ENCODE peak calls at places on chromosomes 2 and 18, in ten cellular contexts. W is transverse colon, P is thyroid gland, B is kidney, E is gastrocnemius medialis, I is astrocyte of the spinal cord, Q is AG04450, N is IMR-90, T is bronchial epithelial cell, Z is fibroblast of pulmonary artery. R is an unnamed sample.
A peak's percentile ranks its signal among the peaks of the same experiment; 100 is the strongest.

GRCh38 chr2:230877737-230878598 is 13.2 kb downstream of the ITM2C start:
- DNase-seq in W (peak; percentile 31), P (no peak), B (peak; percentile 59), E (no peak), I (no peak), Q (no peak), N (no peak), T (no peak), Z (no peak), R (peak; percentile 65)

GRCh38 chr2:217289153-217289908 is 429.5 kb upstream of the TNP1 start:
- DNase-seq in W (no peak), P (no peak), B (no peak), E (no peak), I (no peak), Q (no peak), N (peak; percentile 39), T (no peak), Z (no peak), R (no peak)

GRCh38 chr2:238894226-238894949 is 46.5 kb downstream of the TWIST2 start:
- DNase-seq in W (no peak), P (no peak), B (no peak), E (no peak), I (no peak), Q (no peak), N (no peak), T (no peak), Z (no peak), R (peak; percentile 86)

GRCh38 chr2:240567872-240568677 is at the start of gene RNPEPL1:
- DNase-seq in W (peak; percentile 62), P (peak; percentile 59), B (peak; percentile 85), E (peak; percentile 5), I (no peak), Q (no peak), N (no peak), T (peak; percentile 30), Z (no peak), R (peak; percentile 77)

GRCh38 chr2:234429265-234429664 is 67.6 kb downstream of the ARL4C start:
- DNase-seq in W (no peak), P (no peak), B (no peak), E (no peak), I (no peak), Q (no peak), N (no peak), T (no peak), Z (no peak), R (no peak)

GRCh38 chr2:75241696-75242095 is 42.4 kb upstream of the TACR1 start:
- DNase-seq in W (no peak), P (no peak), B (no peak), E (no peak), I (peak; percentile 7), Q (no peak), N (peak; percentile 43), T (peak; percentile 25), Z (peak; percentile 42), R (no peak)

GRCh38 chr2:154623819-154624218 is 74.7 kb upstream of the KCNJ3 start:
- DNase-seq in W (peak; percentile 20), P (peak; percentile 38), B (no peak), E (no peak), I (peak; percentile 52), Q (no peak), N (peak; percentile 0), T (peak; percentile 44), Z (peak; percentile 17), R (no peak)

GRCh38 chr2:14632133-14632936 is at the start of gene LRATD1:
- DNase-seq in W (peak; percentile 95), P (peak; percentile 92), B (peak; percentile 97), E (peak; percentile 47), I (peak; percentile 86), Q (peak; percentile 38), N (peak; percentile 55), T (peak; percentile 74), Z (peak; percentile 17), R (no peak)

GRCh38 chr2:42141687-42142475 is 27.3 kb upstream of the EML4 start:
- DNase-seq in W (peak; percentile 62), P (peak; percentile 80), B (peak; percentile 80), E (peak; percentile 31), I (peak; percentile 96), Q (peak; percentile 77), N (peak; percentile 93), T (peak; percentile 79), Z (peak; percentile 95), R (no peak)

GRCh38 chr2:146818122-146818521 is 1026.7 kb upstream of the ACVR2A start:
- DNase-seq in W (no peak), P (no peak), B (no peak), E (no peak), I (peak; percentile 36), Q (no peak), N (peak; percentile 5), T (peak; percentile 66), Z (peak; percentile 39), R (no peak)

GRCh38 chr18:62999392-62999791 is 284.1 kb downstream of the PHLPP1 start:
- DNase-seq in W (peak; percentile 40), P (peak; percentile 19), B (no peak), E (peak; percentile 67), I (peak; percentile 35), Q (no peak), N (peak; percentile 26), T (no peak), Z (peak; percentile 89), R (no peak)

GRCh38 chr2:190853659-190854386 is 26.8 kb upstream of the GLS start:
- DNase-seq in W (no peak), P (no peak), B (no peak), E (no peak), I (no peak), Q (no peak), N (no peak), T (no peak), Z (peak; percentile 45), R (no peak)

GRCh38 chr18:77815666-77816338 is 566.2 kb downstream of the GALR1 start:
- DNase-seq in W (no peak), P (no peak), B (no peak), E (no peak), I (no peak), Q (no peak), N (no peak), T (no peak), Z (no peak), R (no peak)

GRCh38 chr18:2948038-2948437 is 64.9 kb downstream of the LPIN2 start:
- DNase-seq in W (no peak), P (no peak), B (no peak), E (no peak), I (peak; percentile 66), Q (no peak), N (peak; percentile 58), T (peak; percentile 82), Z (peak; percentile 81), R (no peak)
- TF ChIP-seq CTCF in W (peak; percentile 32), P (peak; percentile 13), B (peak; percentile 33), E (peak; percentile 39), I (peak; percentile 50), Q (peak; percentile 56), N (peak; percentile 50), T (peak; percentile 33), Z (peak; percentile 54), R (peak; percentile 81)

GRCh38 chr18:24540896-24541295 is 80.5 kb downstream of the HRH4 start:
- DNase-seq in W (no peak), P (no peak), B (no peak), E (no peak), I (no peak), Q (no peak), N (no peak), T (no peak), Z (no peak), R (no peak)

GRCh38 chr18:24544949-24545348 is 84.5 kb downstream of the HRH4 start:
- DNase-seq in W (no peak), P (no peak), B (no peak), E (no peak), I (no peak), Q (no peak), N (no peak), T (no peak), Z (no peak), R (no peak)

GRCh38 chr18:24546304-24546703 is 85.9 kb downstream of the HRH4 start:
- DNase-seq in W (no peak), P (no peak), B (no peak), E (no peak), I (no peak), Q (no peak), N (no peak), T (peak; percentile 25), Z (peak; percentile 25), R (no peak)

GRCh38 chr18:24543408-24544140 is 83.1 kb downstream of the HRH4 start:
- DNase-seq in W (no peak), P (no peak), B (no peak), E (no peak), I (no peak), Q (no peak), N (no peak), T (no peak), Z (no peak), R (no peak)

DNA sequence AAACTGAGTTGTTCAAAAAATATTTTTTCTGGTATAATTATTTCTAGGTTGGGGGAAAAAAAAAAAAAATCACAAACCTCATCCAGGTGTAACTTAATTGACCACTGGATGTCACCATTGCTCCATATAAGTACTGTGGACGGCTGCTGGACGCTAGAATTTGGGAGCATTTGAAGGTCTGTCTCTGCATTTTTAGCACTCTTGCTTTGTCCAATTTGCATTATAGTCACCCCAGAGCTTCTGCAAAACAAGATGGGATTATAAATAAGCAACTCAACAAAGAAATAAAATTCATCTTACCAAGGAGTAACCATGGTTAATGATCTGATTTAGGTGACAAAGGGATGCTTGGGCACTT is 83.7 kb downstream of the HRH4 start:
- DNase-seq in W (no peak), P (peak; percentile 3), B (no peak), E (no peak), I (peak; percentile 5), Q (no peak), N (peak; percentile 40), T (peak; percentile 23), Z (peak; percentile 51), R (no peak)
- TF ChIP-seq CTCF in W (peak; percentile 41), P (peak; percentile 47), B (peak; percentile 37), E (peak; percentile 26), I (peak; percentile 28), Q (peak; percentile 34), N (peak; percentile 62), T (peak; percentile 36), Z (peak; percentile 36), R (peak; percentile 85)

DNA sequence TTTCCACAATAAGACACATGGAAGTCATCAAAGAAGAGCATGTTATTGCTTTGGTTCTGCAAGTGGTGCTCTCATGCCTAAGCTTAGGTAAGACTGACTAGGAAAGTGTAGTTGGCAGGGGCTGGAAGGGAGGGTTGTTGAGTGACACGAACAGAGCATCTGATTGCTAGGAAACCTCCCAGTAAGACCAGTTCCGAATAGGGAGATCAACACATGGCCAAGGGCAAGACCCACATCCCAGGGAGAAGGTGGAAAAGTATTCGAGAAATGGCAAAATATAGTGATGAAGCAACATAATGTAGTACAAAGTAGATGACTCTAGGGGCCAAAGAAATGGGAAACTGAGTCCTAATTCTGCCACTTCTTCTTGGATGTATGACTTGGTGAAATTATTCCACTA is 33.8 kb upstream of the FMNL2 start:
- DNase-seq in W (no peak), P (no peak), B (no peak), E (no peak), I (no peak), Q (no peak), N (no peak), T (no peak), Z (no peak), R (no peak)
- TF ChIP-seq CTCF in W (no peak), P (no peak), B (no peak), E (no peak), I (no peak), Q (no peak), N (no peak), T (no peak), Z (no peak), R (no peak)

GRCh38 chr2:129661942-129662341 is 317.5 kb upstream of the RAB6C start:
- DNase-seq in W (no peak), P (no peak), B (no peak), E (no peak), I (no peak), Q (no peak), N (no peak), T (no peak), Z (no peak), R (no peak)
- TF ChIP-seq CTCF in W (no peak), P (no peak), B (no peak), E (no peak), I (no peak), Q (no peak), N (no peak), T (no peak), Z (no peak), R (no peak)